ENCODE peak calls at places on chromosomes 7 and 10, in eight cellular contexts. C is A549; V is PC-3; T is lower lobe of right lung; Z is right cardiac atrium; F is CD8-positive, alpha-beta T cell; D is mammary epithelial cell; M is astrocyte. Q is an unnamed sample.

GRCh38 chr10:127715782-127716378 is 21.1 kb upstream of the FOXI2 start:
- DNase-seq in V (peak; percentile 34), M (peak; percentile 9), F (no peak), C (peak; percentile 28), Z (no peak), T (no peak), D (no peak), Q (no peak)

GRCh38 chr10:43208147-43209063 is 58.5 kb downstream of the RASGEF1A start:
- DNase-seq in C (no peak), D (no peak), M (no peak), T (peak; percentile 28), F (peak; percentile 2), V (no peak), Z (peak; percentile 5), Q (peak; percentile 18)

GRCh38 chr10:74898201-74898976 is 72.0 kb downstream of the KAT6B start:
- DNase-seq in V (peak; percentile 96), F (peak; percentile 17), T (no peak), C (peak; percentile 36), M (no peak), D (peak; percentile 56), Z (no peak), Q (no peak)

GRCh38 chr10:48526846-48527505 is 77.9 kb downstream of the ARHGAP22 start:
- DNase-seq in C (no peak), F (no peak), M (peak; percentile 54), V (no peak), D (no peak), T (no peak), Z (no peak), Q (no peak)

GRCh38 chr7:4762121-4763055 is 13.0 kb upstream of the AP5Z1 start:
- DNase-seq in Z (no peak), C (no peak), M (no peak), V (no peak), F (no peak), T (no peak), D (no peak), Q (no peak)

GRCh38 chr7:134085315-134085714 is 41.8 kb upstream of the LRGUK start:
- DNase-seq in V (peak; percentile 0), F (no peak), T (no peak), D (no peak), Z (no peak), M (no peak), C (no peak), Q (no peak)

GRCh38 chr7:27046854-27047549 is 48.8 kb downstream of the HOXA1 start:
- DNase-seq in F (no peak), D (peak; percentile 52), C (peak; percentile 45), Z (no peak), T (no peak), M (peak; percentile 30), V (peak; percentile 79), Q (no peak)

GRCh38 chr10:126634915-126635314 is 35.6 kb downstream of the C10orf90 start:
- DNase-seq in F (no peak), V (peak; percentile 94), D (peak; percentile 20), T (no peak), M (peak; percentile 25), Z (no peak), C (no peak), Q (no peak)

GRCh38 chr7:1703475-1704325 is 33.6 kb downstream of the ELFN1 start:
- DNase-seq in Z (no peak), F (no peak), T (peak; percentile 17), C (no peak), V (no peak), M (no peak), D (no peak), Q (no peak)

GRCh38 chr7:138828302-138828701 is 30.3 kb upstream of the ATP6V0A4 start:
- DNase-seq in T (no peak), M (no peak), V (peak; percentile 42), C (no peak), F (no peak), D (peak; percentile 3), Z (no peak), Q (no peak)

GRCh38 chr7:37916673-37917660 is at the start of gene SFRP4:
- DNase-seq in V (peak; percentile 78), C (peak; percentile 84), M (peak; percentile 56), Z (peak; percentile 78), F (no peak), D (peak; percentile 12), T (peak; percentile 67), Q (peak; percentile 67)

GRCh38 chr10:132420469-132421376 is 23.7 kb downstream of the PWWP2B start:
- DNase-seq in D (no peak), T (peak; percentile 82), M (no peak), Z (no peak), C (peak; percentile 52), V (peak; percentile 53), F (no peak), Q (no peak)

GRCh38 chr7:132424821-132425739 is 151.2 kb downstream of the PLXNA4 start:
- DNase-seq in C (no peak), Z (peak; percentile 55), F (no peak), V (no peak), D (no peak), M (no peak), T (no peak), Q (no peak)

GRCh38 chr10:86344281-86344680 is 22.3 kb downstream of the GRID1 start:
- DNase-seq in C (no peak), Z (no peak), M (no peak), V (no peak), D (no peak), F (no peak), T (peak; percentile 31), Q (no peak)

GRCh38 chr7:130930260-130930659 is 196.3 kb upstream of the KLF14 start:
- DNase-seq in M (no peak), D (no peak), F (no peak), C (peak; percentile 77), V (peak; percentile 55), T (no peak), Z (no peak), Q (no peak)

GRCh38 chr10:17847586-17848296 is 38.6 kb downstream of the MRC1 start:
- DNase-seq in T (no peak), C (no peak), D (no peak), V (peak; percentile 30), F (no peak), Z (no peak), M (no peak), Q (no peak)

GRCh38 chr7:97130417-97131139 is 13.1 kb downstream of the SDHAF3 start:
- DNase-seq in D (peak; percentile 54), V (no peak), F (no peak), T (no peak), M (no peak), Z (no peak), C (no peak), Q (no peak)

GRCh38 chr7:30920584-30921539 is 9.2 kb downstream of the AQP1 start:
- DNase-seq in F (no peak), M (peak; percentile 63), V (peak; percentile 47), T (peak; percentile 44), D (no peak), C (peak; percentile 27), Z (peak; percentile 72), Q (peak; percentile 83)

GRCh38 chr10:49114718-49115014 is 656 bp downstream of the VSTM4 start:
- DNase-seq in V (no peak), D (no peak), M (no peak), F (no peak), Z (no peak), C (no peak), T (no peak), Q (no peak)

GRCh38 chr10:47388879-47389278 is 4.8 kb upstream of the ZNF488 start:
- DNase-seq in T (no peak), D (no peak), F (no peak), C (no peak), Z (no peak), M (no peak), V (no peak), Q (no peak)

DNA sequence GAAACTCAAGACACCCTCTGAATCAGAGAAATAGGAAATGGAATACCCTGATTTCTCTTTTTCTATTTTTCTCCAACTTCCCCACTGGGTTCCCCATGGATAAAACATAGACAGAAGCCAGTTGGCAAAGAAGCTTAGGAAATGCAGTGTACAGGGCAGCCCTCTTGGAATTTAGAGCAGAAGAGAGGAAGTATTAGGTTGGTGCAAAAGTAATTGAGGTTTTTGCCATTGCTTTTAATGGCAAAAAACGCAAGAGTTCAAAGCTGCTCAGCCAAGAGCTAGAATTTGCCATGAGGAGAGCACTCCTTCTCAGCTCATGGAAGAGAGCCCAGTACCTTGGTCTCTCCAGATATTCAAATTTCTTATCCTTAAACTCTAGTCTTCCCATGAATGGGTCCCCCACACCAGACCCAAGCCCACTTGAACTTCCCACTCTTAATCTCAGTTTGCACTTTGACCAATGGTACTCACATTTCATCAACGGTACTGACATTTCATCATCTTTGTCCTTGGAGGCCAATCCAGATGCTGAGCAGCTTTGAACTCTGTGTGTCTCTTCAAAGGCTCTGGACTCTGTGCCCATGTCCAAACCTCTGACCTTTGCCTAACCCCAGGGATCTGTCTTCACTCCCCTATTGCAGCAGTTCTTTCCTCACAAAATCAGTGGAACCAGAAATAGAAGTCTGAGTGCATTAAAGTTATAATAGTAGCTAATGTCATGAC is 73.2 kb upstream of the PPP1R3C start:
- DNase-seq in M (no peak), V (no peak), F (no peak), T (no peak), Z (no peak), C (no peak), D (no peak), Q (no peak)
- H3K27ac ChIP-seq in M (no peak overlapping the region), V (no peak overlapping the region), F (no peak overlapping the region), T (no peak overlapping the region), Z (no peak overlapping the region), C (no peak overlapping the region), D (no peak overlapping the region), Q (no peak overlapping the region)

GRCh38 chr10:122461729-122462532 is 578 bp downstream of the HTRA1 start:
- DNase-seq in T (peak; percentile 54), F (no peak), Z (no peak), D (peak; percentile 44), C (peak; percentile 47), M (no peak), V (peak; percentile 15), Q (peak; percentile 39)
- H3K27ac ChIP-seq in T (peak overlapping the region; percentile 53), F (no peak overlapping the region), Z (peak overlapping the region; percentile 4), D (peak overlapping the region; percentile 65), C (peak overlapping the region; percentile 96), M (no peak overlapping the region), V (no peak overlapping the region), Q (peak overlapping the region; percentile 69)

GRCh38 chr7:55556031-55556430 is 16.3 kb downstream of the VOPP1 start:
- DNase-seq in Z (no peak), F (no peak), M (no peak), V (peak; percentile 82), D (no peak), T (no peak), C (no peak), Q (no peak)
- H3K27ac ChIP-seq in Z (no peak overlapping the region), F (no peak overlapping the region), M (no peak overlapping the region), V (peak overlapping the region; percentile 72), D (no peak overlapping the region), T (no peak overlapping the region), C (no peak overlapping the region), Q (no peak overlapping the region)

DNA sequence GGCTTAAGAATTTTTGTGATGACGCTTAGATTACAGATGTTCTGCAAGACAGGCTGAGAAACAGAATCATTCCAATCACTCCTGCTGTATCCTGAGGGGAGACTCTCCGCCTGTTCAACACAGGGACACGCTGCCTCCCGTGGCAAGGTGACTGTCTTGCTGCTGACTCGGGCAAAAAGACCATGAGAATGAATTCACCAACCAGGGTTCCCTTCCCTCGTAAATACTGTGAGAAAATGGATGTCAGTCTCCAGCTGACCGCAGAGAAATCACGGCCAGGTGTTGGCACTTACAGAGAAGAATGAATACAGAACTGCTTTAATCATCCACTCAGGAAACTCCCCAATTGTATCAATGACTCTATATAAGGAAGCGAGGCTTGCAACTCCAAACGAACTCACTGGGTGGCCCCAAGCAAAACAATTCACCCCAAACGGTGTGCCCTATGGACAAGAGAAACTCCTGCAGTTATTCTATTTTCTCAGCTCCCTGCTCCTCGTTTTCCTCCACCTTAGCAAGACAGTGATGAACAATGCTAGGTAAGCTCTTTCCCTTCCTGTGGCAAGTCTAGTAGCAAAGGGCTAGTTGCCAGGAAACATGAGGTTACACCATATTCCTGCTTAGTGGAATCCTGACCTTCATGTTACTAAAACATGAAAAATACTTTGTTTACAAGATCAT is 22.8 kb downstream of the GNA12 start:
- DNase-seq in M (peak; percentile 90), V (peak; percentile 68), T (no peak), C (peak; percentile 56), Z (no peak), F (no peak), D (peak; percentile 95), Q (no peak)
- H3K27ac ChIP-seq in M (peak overlapping the region; percentile 91), V (peak overlapping the region; percentile 92), T (peak overlapping the region; percentile 46), C (peak overlapping the region; percentile 89), Z (peak overlapping the region; percentile 29), F (no peak overlapping the region), D (peak overlapping the region; percentile 92), Q (peak overlapping the region; percentile 71)